ENCODE peak calls at places on chromosomes 1 and 21, in five cellular contexts. H is sigmoid colon, P is kidney, G is tibial nerve, R is body of pancreas. W is an unnamed sample.

GRCh38 chr1:63928197-63929105 is 154.6 kb downstream of the ROR1 start:
- DNase-seq in H (peak; percentile 74), P (no peak), G (no peak), R (peak; percentile 74), W (no peak)

GRCh38 chr1:236455242-236455641 is 61.2 kb downstream of the EDARADD start:
- DNase-seq in H (no peak), P (no peak), G (no peak), R (no peak), W (no peak)

GRCh38 chr21:38060533-38060932 is 144.3 kb upstream of the KCNJ6 start:
- DNase-seq in H (no peak), P (no peak), G (no peak), R (no peak), W (no peak)

GRCh38 chr1:89908993-89909436 is 85.9 kb upstream of the ZNF326 start:
- DNase-seq in H (no peak), P (no peak), G (no peak), R (no peak), W (no peak)

GRCh38 chr1:175793617-175794016 is 50.2 kb upstream of the TNR start:
- DNase-seq in H (no peak), P (no peak), G (no peak), R (no peak), W (no peak)

GRCh38 chr1:109890115-109890953 is 20.3 kb upstream of the CSF1 start:
- DNase-seq in H (no peak), P (no peak), G (no peak), R (no peak), W (no peak)

GRCh38 chr1:180863158-180863775 is 49.4 kb upstream of the KIAA1614 start:
- DNase-seq in H (no peak), P (no peak), G (no peak), R (peak; percentile 35), W (no peak)

GRCh38 chr1:224407546-224408293 is 26.9 kb downstream of the WDR26 start:
- DNase-seq in H (no peak), P (no peak), G (no peak), R (no peak), W (no peak)

GRCh38 chr1:167263784-167264464 is 43.2 kb downstream of the POU2F1 start:
- DNase-seq in H (no peak), P (no peak), G (no peak), R (no peak), W (no peak)

GRCh38 chr1:24074817-24075725 is 36.9 kb downstream of the MYOM3 start:
- DNase-seq in H (no peak), P (peak; percentile 30), G (no peak), R (no peak), W (no peak)

GRCh38 chr21:28769683-28770082 is 223.0 kb downstream of the LTN1 start:
- DNase-seq in H (no peak), P (no peak), G (no peak), R (no peak), W (no peak)

GRCh38 chr1:58942759-58943191 is 158.9 kb upstream of the JUN start:
- DNase-seq in H (no peak), P (no peak), G (no peak), R (peak; percentile 54), W (no peak)

GRCh38 chr21:41612674-41613250 is 104.8 kb upstream of the TMPRSS2 start:
- DNase-seq in H (peak; percentile 91), P (peak; percentile 91), G (peak; percentile 64), R (peak; percentile 73), W (peak; percentile 57)

GRCh38 chr1:27403065-27403726 is 10.8 kb downstream of the GPR3 start:
- DNase-seq in H (peak; percentile 91), P (peak; percentile 91), G (peak; percentile 58), R (peak; percentile 28), W (peak; percentile 39)
- H3K4me1 ChIP-seq in H (peaks cover 59% of the 10 kb centered on the region), P (peaks cover 6% of the 10 kb centered on the region), G (no peaks in the 10 kb centered on the region), R (peaks cover 10% of the 10 kb centered on the region), W (peaks cover 9% of the 10 kb centered on the region)

GRCh38 chr1:88684482-88685238 is 587 bp downstream of the PKN2 start:
- DNase-seq in H (peak; percentile 76), P (peak; percentile 90), G (peak; percentile 14), R (peak; percentile 62), W (peak; percentile 63)
- TF ChIP-seq CTCF in H (no peak), P (no peak), G (no peak), R (no peak), W (no peak)

DNA sequence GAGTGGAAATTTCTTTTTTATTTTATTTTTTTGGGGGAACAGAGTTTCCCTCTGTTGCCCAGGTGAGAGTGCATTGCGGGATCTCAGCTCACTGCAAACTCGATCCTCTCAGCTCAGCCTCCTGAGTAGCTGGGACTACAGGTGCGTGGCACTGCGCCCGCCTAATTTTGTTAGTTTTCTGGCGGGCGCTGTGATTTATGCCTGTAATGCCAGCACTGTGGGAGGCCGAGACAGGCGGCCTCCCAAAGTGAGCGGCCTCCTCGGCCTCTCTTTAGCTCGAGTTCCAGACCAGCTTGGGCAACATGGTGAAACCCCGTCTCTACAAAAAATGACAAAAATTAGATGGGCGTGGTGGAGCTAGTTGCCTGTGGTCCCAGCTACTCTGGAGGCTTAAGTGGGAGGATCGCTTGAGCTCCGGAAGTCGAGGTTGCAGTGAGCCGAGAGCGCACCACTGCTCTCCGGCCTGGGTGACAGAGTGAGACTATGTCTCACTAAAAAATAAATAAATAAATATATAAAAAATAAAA is 2.7 kb downstream of the GMEB1 start:
- DNase-seq in H (no peak), P (no peak), G (no peak), R (no peak), W (no peak)
- H3K27ac ChIP-seq in H (no peak overlapping the region), P (no peak overlapping the region), G (no peak overlapping the region), R (no peak overlapping the region), W (no peak overlapping the region)

GRCh38 chr1:151837197-151837596 is 2.4 kb downstream of the C2CD4D start:
- DNase-seq in H (no peak), P (no peak), G (no peak), R (no peak), W (no peak)

GRCh38 chr1:151839457-151840409 is at the start of gene C2CD4D:
- DNase-seq in H (no peak), P (peak; percentile 90), G (peak; percentile 38), R (peak; percentile 85), W (no peak)

GRCh38 chr1:151837841-151838490 is 1.7 kb downstream of the C2CD4D start:
- DNase-seq in H (no peak), P (peak; percentile 83), G (no peak), R (no peak), W (peak; percentile 48)

GRCh38 chr1:151840421-151840820 is 801 bp upstream of the C2CD4D start:
- DNase-seq in H (no peak), P (no peak), G (no peak), R (no peak), W (no peak)

GRCh38 chr1:151838491-151839412 is 868 bp downstream of the C2CD4D start:
- DNase-seq in H (no peak), P (peak; percentile 74), G (no peak), R (no peak), W (no peak)
- H3K4me1 ChIP-seq in H (peaks cover 26% of the 10 kb centered on the region), P (peaks cover 32% of the 10 kb centered on the region), G (no peaks in the 10 kb centered on the region), R (peaks cover 74% of the 10 kb centered on the region), W (peaks cover 48% of the 10 kb centered on the region)

GRCh38 chr1:86965012-86965826 is 50.8 kb downstream of the HS2ST1 start:
- DNase-seq in H (no peak), P (no peak), G (no peak), R (peak; percentile 29), W (no peak)
- TF ChIP-seq CTCF in H (peak; percentile 32), P (peak; percentile 60), G (peak; percentile 51), R (peak; percentile 43), W (peak; percentile 71)